ENCODE peak calls at places on chromosomes 5 and 9, in nine cellular contexts. H is stomach, C is heart right ventricle, E is osteoblast, T is brain microvascular endothelial cell, O is psoas muscle, W is MM.1S, L is neural progenitor cell, U is testis. R is an unnamed sample.
A peak's percentile ranks its signal among the peaks of the same experiment; 100 is the strongest.

GRCh38 chr5:34001231-34001935 is 6.5 kb downstream of the AMACR start:
- DNase-seq in U (no peak), E (no peak), O (no peak), T (no peak), C (no peak), W (no peak), H (peak; percentile 78), L (peak; percentile 29), R (peak; percentile 39)

GRCh38 chr5:59416441-59416840 is 477.1 kb downstream of the PDE4D start:
- DNase-seq in E (no peak), C (no peak), O (no peak), U (no peak), H (no peak), L (no peak), W (no peak), T (no peak), R (no peak)

GRCh38 chr9:137113385-137114159 is 961 bp downstream of the DPP7 start:
- DNase-seq in W (no peak), C (no peak), U (peak; percentile 43), H (no peak), L (no peak), E (peak; percentile 96), T (no peak), O (no peak), R (no peak)

GRCh38 chr5:135651156-135651555 is 72.4 kb upstream of the CXCL14 start:
- DNase-seq in T (no peak), O (no peak), H (no peak), E (no peak), W (no peak), U (no peak), L (no peak), C (no peak), R (peak; percentile 73)

GRCh38 chr9:93670208-93671029 is 94.0 kb downstream of the PHF2 start:
- DNase-seq in C (no peak), H (peak; percentile 14), E (peak; percentile 94), L (no peak), U (peak; percentile 8), T (peak; percentile 18), O (peak; percentile 57), W (no peak), R (no peak)

GRCh38 chr5:71615809-71616208 is 28.7 kb downstream of the MCCC2 start:
- DNase-seq in H (no peak), T (no peak), C (no peak), U (no peak), E (no peak), O (no peak), L (no peak), W (no peak), R (no peak)

GRCh38 chr9:127162567-127163365 is 40.3 kb upstream of the ANGPTL2 start:
- DNase-seq in C (no peak), L (no peak), U (peak; percentile 12), E (no peak), T (no peak), H (peak; percentile 11), O (no peak), W (no peak), R (no peak)

GRCh38 chr5:176342766-176343458 is 18.7 kb downstream of the KIAA1191 start:
- DNase-seq in L (no peak), U (no peak), C (no peak), W (no peak), O (no peak), H (no peak), T (no peak), E (no peak), R (no peak)

GRCh38 chr5:172104021-172104420 is 84.0 kb downstream of the STK10 start:
- DNase-seq in O (no peak), L (no peak), H (no peak), W (no peak), U (no peak), E (no peak), C (no peak), T (no peak), R (no peak)

GRCh38 chr5:149141224-149141956 is at the start of gene ABLIM3:
- DNase-seq in W (peak; percentile 61), L (peak; percentile 80), T (peak; percentile 55), U (peak; percentile 78), O (peak; percentile 85), C (peak; percentile 82), H (peak; percentile 69), E (peak; percentile 92), R (no peak)

GRCh38 chr5:179194941-179195381 is 134.8 kb downstream of the ZNF354C start:
- DNase-seq in L (no peak), E (peak; percentile 65), O (peak; percentile 41), U (no peak), H (no peak), W (no peak), T (no peak), C (no peak), R (no peak)

GRCh38 chr5:97043511-97043910 is 98.9 kb downstream of the LIX1 start:
- DNase-seq in W (no peak), E (no peak), T (no peak), O (no peak), C (no peak), L (peak; percentile 50), U (no peak), H (no peak), R (no peak)

GRCh38 chr5:132559661-132560060 is 2.9 kb downstream of the RAD50 start:
- DNase-seq in L (no peak), W (no peak), C (no peak), E (no peak), T (no peak), U (no peak), O (no peak), H (no peak), R (no peak)

GRCh38 chr5:96256795-96257470 is 176.1 kb downstream of the PCSK1 start:
- DNase-seq in T (peak; percentile 89), U (no peak), C (no peak), L (peak; percentile 39), H (no peak), O (no peak), E (no peak), W (no peak), R (no peak)

GRCh38 chr5:76546497-76547102 is 76.6 kb downstream of the F2RL2 start:
- DNase-seq in E (peak; percentile 56), T (no peak), O (no peak), W (peak; percentile 38), C (no peak), L (no peak), U (no peak), H (no peak), R (no peak)

GRCh38 chr5:116418016-116418415 is 156.6 kb downstream of the SEMA6A start:
- DNase-seq in O (no peak), L (no peak), C (no peak), H (no peak), E (no peak), W (no peak), U (no peak), T (no peak), R (no peak)

GRCh38 chr9:16413509-16414016 is 456.9 kb downstream of the BNC2 start:
- DNase-seq in H (no peak), C (no peak), E (peak; percentile 74), T (peak; percentile 95), L (no peak), W (no peak), U (no peak), O (no peak), R (peak; percentile 49)

GRCh38 chr9:117334101-117334500 is 80.8 kb downstream of the ASTN2 start:
- DNase-seq in L (peak; percentile 30), C (no peak), T (no peak), H (no peak), U (no peak), E (no peak), O (no peak), W (no peak), R (no peak)

GRCh38 chr9:37967272-37967581 is 63.3 kb upstream of the SLC25A51 start:
- DNase-seq in H (no peak), T (no peak), C (no peak), U (no peak), O (no peak), E (no peak), L (no peak), W (no peak), R (no peak)

GRCh38 chr5:123875444-123876264 is 363.7 kb downstream of the CSNK1G3 start:
- DNase-seq in H (no peak), L (peak; percentile 86), E (no peak), C (peak; percentile 15), U (peak; percentile 76), W (no peak), O (no peak), T (no peak), R (no peak)
- TF ChIP-seq CTCF in H (no peak), L (no peak), E (no peak), C (no peak), U (no peak), W (no peak), O (no peak), T (no peak), R (no peak)

DNA sequence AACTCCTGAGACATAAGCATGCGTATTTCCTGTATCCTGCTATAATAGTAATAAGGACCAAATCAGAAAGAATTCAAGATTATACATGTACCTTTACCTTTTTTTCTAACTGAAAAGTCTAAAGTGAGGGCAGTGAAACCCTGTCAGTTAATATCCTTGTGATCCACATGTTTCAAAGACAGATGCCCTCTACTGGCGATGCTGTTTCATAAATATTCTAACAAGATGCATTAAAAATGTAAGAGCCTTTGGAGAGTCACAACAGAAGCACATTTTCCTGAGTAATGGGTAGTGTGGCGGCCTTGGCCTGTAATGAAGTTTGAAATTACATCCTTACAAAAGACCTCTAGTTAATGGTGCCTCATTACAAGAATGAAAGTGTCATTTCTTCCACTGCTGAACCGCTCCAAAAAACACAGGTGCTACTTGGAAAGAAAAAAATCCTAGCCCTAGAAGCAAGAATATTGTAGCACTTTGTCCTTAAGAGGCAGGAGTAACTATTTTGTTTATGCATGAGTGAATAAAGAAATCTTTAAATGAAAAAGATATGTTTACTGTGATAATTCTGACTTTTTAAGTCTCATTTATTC is 232.6 kb downstream of the EPB41L4A start:
- DNase-seq in H (no peak), C (no peak), L (peak; percentile 55), E (no peak), U (peak; percentile 35), T (peak; percentile 45), W (peak; percentile 59), O (no peak), R (no peak)
- H3K27me3 ChIP-seq in H (no peaks in the 10 kb centered on the region), C (no peaks in the 10 kb centered on the region), L (no peaks in the 10 kb centered on the region), E (peaks cover 24% of the 10 kb centered on the region), U (no peaks in the 10 kb centered on the region), T (no peaks in the 10 kb centered on the region), W (no peaks in the 10 kb centered on the region), O (no peaks in the 10 kb centered on the region), R (no peaks in the 10 kb centered on the region)

DNA sequence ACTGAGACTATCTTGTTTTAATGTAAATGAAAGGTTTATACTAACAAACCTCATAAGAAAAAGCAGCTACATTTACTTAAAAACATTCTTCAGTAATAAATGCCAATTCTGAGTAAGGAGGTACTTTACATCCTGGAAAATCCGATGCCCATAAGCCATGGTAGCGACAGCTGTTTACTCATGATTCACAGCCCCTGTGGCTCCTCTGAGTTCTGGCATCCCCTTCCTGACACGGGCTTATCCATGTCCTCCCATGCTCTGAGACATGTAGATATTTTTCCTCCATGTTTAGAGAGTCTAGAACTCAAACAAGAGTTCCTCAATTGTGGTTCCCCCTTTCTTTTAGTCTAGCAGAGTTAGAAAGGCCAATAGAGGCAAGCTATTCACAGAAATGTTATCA is 63.1 kb upstream of the DEPDC1B start:
- DNase-seq in T (no peak), O (no peak), W (no peak), U (no peak), E (no peak), L (no peak), H (no peak), C (no peak), R (no peak)
- H3K4me3 ChIP-seq in T (no peak overlapping the region), O (no peak overlapping the region), W (no peak overlapping the region), U (no peak overlapping the region), E (no peak overlapping the region), L (no peak overlapping the region), H (no peak overlapping the region), C (no peak overlapping the region), R (no peak overlapping the region)

GRCh38 chr9:131671150-131671549 is 68.7 kb downstream of the RAPGEF1 start:
- DNase-seq in C (no peak), H (no peak), T (no peak), E (no peak), O (no peak), U (no peak), W (no peak), L (peak; percentile 40), R (no peak)
- TF ChIP-seq CTCF in C (no peak), H (no peak), T (peak; percentile 6), E (no peak), O (no peak), U (no peak), W (no peak), L (peak; percentile 12), R (no peak)